ENCODE peak calls at places on chromosomes 12 and 14, in seven cellular contexts. G, J, C, E, F, I and K are unnamed samples.

GRCh38 chr14:71497645-71498086 is 434.6 kb upstream of the RGS6 start:
- DNase-seq in G (no peak), J (peak), C (no peak), E (no peak), F (no peak), I (no peak), K (no peak)

GRCh38 chr14:86057018-86057667 is 527.2 kb downstream of the FLRT2 start:
- DNase-seq in G (no peak), J (peak), C (no peak), E (peak), F (no peak), I (no peak), K (peak)

GRCh38 chr14:64569108-64570045 is 19.6 kb downstream of the PPP1R36 start:
- DNase-seq in G (peak), J (peak), C (peak), E (peak), F (peak), I (peak), K (peak)

GRCh38 chr12:76083761-76084276 is 666 bp downstream of the NAP1L1 start:
- DNase-seq in G (peak), J (peak), C (peak), E (peak), F (peak), I (peak), K (peak)

GRCh38 chr14:78469947-78470346 is 299.8 kb downstream of the NRXN3 start:
- DNase-seq in G (no peak), J (no peak), C (no peak), E (no peak), F (no peak), I (no peak), K (no peak)

GRCh38 chr12:53062977-53063707 is 13.3 kb downstream of the TNS2 start:
- DNase-seq in G (no peak), J (no peak), C (no peak), E (peak), F (no peak), I (no peak), K (no peak)

GRCh38 chr14:38290601-38291190 is 34.8 kb upstream of the CLEC14A start:
- DNase-seq in G (peak), J (peak), C (no peak), E (no peak), F (no peak), I (no peak), K (no peak)

GRCh38 chr12:11962795-11963347 is 107.9 kb upstream of the BCL2L14 start:
- DNase-seq in G (no peak), J (no peak), C (no peak), E (no peak), F (no peak), I (no peak), K (no peak)

GRCh38 chr12:31245822-31246469 is 80.0 kb downstream of the SINHCAF start:
- DNase-seq in G (no peak), J (no peak), C (no peak), E (no peak), F (no peak), I (no peak), K (no peak)

GRCh38 chr14:49982522-49982951 is 89.7 kb downstream of the ARF6 start:
- DNase-seq in G (no peak), J (peak), C (no peak), E (no peak), F (no peak), I (no peak), K (peak)

GRCh38 chr14:90438841-90439240 is 42.0 kb downstream of the CALM1 start:
- DNase-seq in G (no peak), J (no peak), C (no peak), E (no peak), F (no peak), I (no peak), K (no peak)

GRCh38 chr12:11653215-11653753 is 3.8 kb downstream of the ETV6 start:
- DNase-seq in G (no peak), J (peak), C (peak), E (no peak), F (no peak), I (no peak), K (peak)

GRCh38 chr12:9383585-9383984 is 175.4 kb upstream of the PZP start:
- DNase-seq in G (no peak), J (no peak), C (no peak), E (no peak), F (no peak), I (no peak), K (no peak)

GRCh38 chr14:59395672-59396071 is 69.5 kb downstream of the GPR135 start:
- DNase-seq in G (no peak), J (no peak), C (no peak), E (no peak), F (no peak), I (no peak), K (no peak)

GRCh38 chr12:6235499-6235898 is 35.3 kb downstream of the CD9 start:
- DNase-seq in G (no peak), J (peak), C (peak), E (peak), F (peak), I (peak), K (peak)

GRCh38 chr14:97177016-97177415 is 379.8 kb downstream of the VRK1 start:
- DNase-seq in G (no peak), J (no peak), C (no peak), E (no peak), F (no peak), I (no peak), K (no peak)

GRCh38 chr14:30874120-30874998 is at the start of gene COCH:
- DNase-seq in G (peak), J (no peak), C (peak), E (no peak), F (no peak), I (peak), K (peak)

GRCh38 chr14:77102154-77102553 is 4.1 kb downstream of the CIPC start:
- DNase-seq in G (no peak), J (no peak), C (peak), E (no peak), F (no peak), I (no peak), K (no peak)

GRCh38 chr14:99519931-99520421 is 38.8 kb downstream of the CCNK start:
- DNase-seq in G (no peak), J (no peak), C (no peak), E (no peak), F (no peak), I (no peak), K (no peak)

GRCh38 chr14:55103005-55103640 is 25.9 kb upstream of the LGALS3 start:
- DNase-seq in G (peak), J (peak), C (peak), E (peak), F (peak), I (peak), K (peak)

GRCh38 chr12:131018221-131018620 is 64.5 kb downstream of the ADGRD1 start:
- DNase-seq in G (no peak), J (no peak), C (no peak), E (no peak), F (no peak), I (no peak), K (no peak)

GRCh38 chr14:21069388-21070082 is 569 bp upstream of the ARHGEF40 start:
- DNase-seq in G (peak), J (no peak), C (no peak), E (peak), F (peak), I (no peak), K (peak)

GRCh38 chr14:99716091-99716849 is 32.2 kb downstream of the CYP46A1 start:
- DNase-seq in G (no peak), J (no peak), C (no peak), E (no peak), F (peak), I (no peak), K (no peak)

GRCh38 chr12:39586811-39587210 is 32.8 kb downstream of the ABCD2 start:
- DNase-seq in G (no peak), J (no peak), C (no peak), E (no peak), F (no peak), I (no peak), K (no peak)

GRCh38 chr12:32217354-32218310 is 111.0 kb downstream of the BICD1 start:
- DNase-seq in G (no peak), J (no peak), C (peak), E (no peak), F (no peak), I (no peak), K (no peak)

GRCh38 chr14:27049611-27050172 is 451.9 kb upstream of the NOVA1 start:
- DNase-seq in G (no peak), J (no peak), C (no peak), E (no peak), F (no peak), I (no peak), K (no peak)

GRCh38 chr14:101109981-101110728 is 206.6 kb upstream of the RTL1 start:
- DNase-seq in G (no peak), J (no peak), C (no peak), E (peak), F (peak), I (peak), K (no peak)

GRCh38 chr14:85296466-85297210 is 233.3 kb upstream of the FLRT2 start:
- DNase-seq in G (no peak), J (peak), C (no peak), E (peak), F (no peak), I (no peak), K (no peak)

GRCh38 chr14:32826404-32827082 is 112.1 kb upstream of the NPAS3 start:
- DNase-seq in G (peak), J (no peak), C (no peak), E (peak), F (no peak), I (no peak), K (peak)

GRCh38 chr12:43287991-43288390 is 264.0 kb downstream of the ADAMTS20 start:
- DNase-seq in G (no peak), J (peak), C (no peak), E (no peak), F (no peak), I (no peak), K (no peak)

GRCh38 chr12:31007153-31007495 is 66.5 kb upstream of the DDX11 start:
- DNase-seq in G (no peak), J (no peak), C (no peak), E (no peak), F (no peak), I (no peak), K (no peak)

GRCh38 chr12:71237128-71237527 is 79.3 kb upstream of the TSPAN8 start:
- DNase-seq in G (no peak), J (no peak), C (no peak), E (no peak), F (no peak), I (no peak), K (no peak)

GRCh38 chr14:61444215-61444768 is 122.9 kb downstream of the PRKCH start:
- DNase-seq in G (no peak), J (no peak), C (peak), E (no peak), F (no peak), I (no peak), K (no peak)

GRCh38 chr12:128684357-128684756 is 139.4 kb downstream of the SLC15A4 start:
- DNase-seq in G (no peak), J (no peak), C (no peak), E (peak), F (no peak), I (no peak), K (no peak)

GRCh38 chr12:69630191-69630590 is 19.5 kb upstream of the LRRC10 start:
- DNase-seq in G (no peak), J (no peak), C (no peak), E (no peak), F (no peak), I (no peak), K (no peak)

GRCh38 chr12:88579941-88580871 is at the start of gene KITLG:
- DNase-seq in G (peak), J (peak), C (peak), E (peak), F (peak), I (peak), K (peak)

GRCh38 chr12:30023186-30023585 is 239.4 kb upstream of the TMTC1 start:
- DNase-seq in G (no peak), J (no peak), C (no peak), E (no peak), F (no peak), I (no peak), K (no peak)

GRCh38 chr12:5456025-5456424 is 24.1 kb downstream of the NTF3 start:
- DNase-seq in G (no peak), J (no peak), C (no peak), E (no peak), F (no peak), I (no peak), K (no peak)

GRCh38 chr12:94704452-94704871 is 54.1 kb upstream of the TMCC3 start:
- DNase-seq in G (no peak), J (peak), C (no peak), E (no peak), F (no peak), I (peak), K (peak)

GRCh38 chr12:49367381-49368239 is at the start of gene SPATS2:
- DNase-seq in G (peak), J (peak), C (peak), E (peak), F (peak), I (no peak), K (peak)
- TF ChIP-seq POLR2A in G (no peak), J (no peak), C (peak), E (no peak), F (peak), I (no peak), K (no peak)

DNA sequence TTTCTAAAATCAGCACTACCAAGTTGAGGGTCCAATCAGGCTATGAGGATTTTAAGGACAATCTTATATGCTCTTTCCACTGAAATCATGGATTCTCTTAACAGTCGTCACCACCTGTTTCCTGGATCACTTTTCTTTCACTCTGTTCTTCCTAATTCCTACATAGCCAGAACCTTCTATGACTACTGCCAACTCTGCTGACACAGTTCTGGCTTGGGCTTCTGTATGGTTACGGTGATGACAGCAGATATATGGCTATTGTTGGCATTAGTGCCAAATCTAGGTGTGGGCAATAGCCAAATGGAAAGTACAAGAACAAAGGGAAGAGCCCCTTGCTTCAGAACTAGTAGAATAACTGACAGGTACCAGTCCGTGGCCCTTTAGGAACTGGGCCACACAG is 124.0 kb downstream of the ARID2 start:
- DNase-seq in G (no peak), J (peak), C (no peak), E (no peak), F (no peak), I (no peak), K (no peak)
- H3K27ac ChIP-seq in G (no peak), J (no peak), C (no peak), E (no peak), F (no peak), I (no peak), K (no peak)

GRCh38 chr12:7612851-7613250 is 52.9 kb downstream of the APOBEC1 start:
- DNase-seq in G (no peak), J (no peak), C (no peak), E (no peak), F (no peak), I (no peak), K (no peak)
- TF ChIP-seq POLR2A in G (no peak), J (no peak), C (no peak), E (no peak), F (no peak), I (no peak), K (no peak)

GRCh38 chr12:119666900-119667576 is 895 bp upstream of the PRKAB1 start:
- DNase-seq in G (no peak), J (no peak), C (no peak), E (no peak), F (no peak), I (no peak), K (no peak)
- H3K27ac ChIP-seq in G (peak), J (no peak), C (peak), E (no peak), F (no peak), I (peak), K (peak)

GRCh38 chr14:73955674-73956073 is 5.6 kb downstream of the COQ6 start:
- DNase-seq in G (no peak), J (no peak), C (no peak), E (no peak), F (no peak), I (no peak), K (no peak)

GRCh38 chr14:73945159-73945670 is 4.7 kb downstream of the FAM161B start:
- DNase-seq in G (no peak), J (no peak), C (peak), E (no peak), F (no peak), I (peak), K (no peak)

GRCh38 chr14:73953731-73954130 is 3.6 kb downstream of the COQ6 start:
- DNase-seq in G (no peak), J (no peak), C (no peak), E (no peak), F (no peak), I (no peak), K (no peak)

GRCh38 chr14:73944432-73945158 is 5.3 kb downstream of the FAM161B start:
- DNase-seq in G (no peak), J (no peak), C (peak), E (no peak), F (no peak), I (no peak), K (no peak)

DNA sequence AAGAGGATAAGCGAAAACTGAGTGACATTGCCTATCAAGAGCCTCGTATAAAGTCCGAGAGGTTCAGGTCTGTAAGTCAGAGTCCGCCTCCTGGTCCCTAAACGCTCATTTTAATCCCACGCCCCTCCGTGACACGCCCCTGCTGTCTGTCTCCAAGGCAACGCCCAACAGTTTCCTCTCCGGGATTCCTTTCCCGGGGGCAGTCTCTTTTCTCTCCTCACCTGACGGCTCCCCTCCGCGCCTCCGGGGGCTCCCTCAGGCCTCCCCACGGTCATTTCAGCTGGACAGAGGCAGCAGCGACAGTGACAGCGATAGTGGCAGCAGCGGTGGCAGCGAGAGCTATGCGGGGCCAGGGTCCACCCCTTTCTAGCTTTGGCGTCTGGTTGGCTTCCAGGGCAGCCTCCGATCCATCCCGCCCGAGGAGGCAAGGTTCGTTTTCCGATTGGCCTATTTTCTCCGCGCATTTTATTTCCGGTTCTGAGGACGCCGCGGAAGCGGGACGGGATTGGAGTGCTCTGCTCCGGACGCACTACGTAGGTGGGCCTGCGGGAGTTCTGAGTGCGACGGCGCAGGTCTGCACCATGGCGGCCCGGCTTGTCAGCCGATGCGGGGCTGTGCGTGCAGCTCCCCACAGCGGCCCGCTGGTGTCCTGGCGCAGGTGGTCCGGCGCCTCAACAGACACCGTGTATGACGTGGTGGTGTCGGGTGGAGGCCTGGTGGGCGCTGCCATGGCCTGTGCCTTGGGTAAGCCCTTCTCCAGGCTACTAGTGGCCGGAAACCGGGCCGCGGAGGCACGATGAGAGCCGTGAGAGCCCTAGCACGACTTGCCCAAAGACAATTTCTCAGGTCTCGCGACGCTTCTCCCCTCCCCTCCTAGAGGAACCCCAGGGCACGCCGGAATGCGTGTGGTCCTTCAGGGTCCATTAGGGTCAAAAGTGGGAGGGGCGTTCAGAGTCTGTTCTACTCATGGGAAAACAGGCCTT is at the start of the genes COQ6 and FAM161B:
- DNase-seq in G (peak), J (peak), C (peak), E (peak), F (peak), I (peak), K (peak)
- TF ChIP-seq POLR2A in G (peak), J (peak), C (peak), E (no peak), F (peak), I (no peak), K (peak)

GRCh38 chr12:50569876-50570275 is 65.1 kb downstream of the DIP2B start:
- DNase-seq in G (no peak), J (no peak), C (no peak), E (no peak), F (no peak), I (no peak), K (no peak)
- H3K27ac ChIP-seq in G (no peak), J (no peak), C (no peak), E (peak), F (peak), I (no peak), K (peak)

GRCh38 chr14:23950411-23951135 is 3.0 kb upstream of the DHRS4 start:
- DNase-seq in G (no peak), J (no peak), C (no peak), E (no peak), F (no peak), I (no peak), K (no peak)

GRCh38 chr14:23951590-23952143 is 1.9 kb upstream of the DHRS4 start:
- DNase-seq in G (no peak), J (no peak), C (no peak), E (peak), F (no peak), I (no peak), K (no peak)

DNA sequence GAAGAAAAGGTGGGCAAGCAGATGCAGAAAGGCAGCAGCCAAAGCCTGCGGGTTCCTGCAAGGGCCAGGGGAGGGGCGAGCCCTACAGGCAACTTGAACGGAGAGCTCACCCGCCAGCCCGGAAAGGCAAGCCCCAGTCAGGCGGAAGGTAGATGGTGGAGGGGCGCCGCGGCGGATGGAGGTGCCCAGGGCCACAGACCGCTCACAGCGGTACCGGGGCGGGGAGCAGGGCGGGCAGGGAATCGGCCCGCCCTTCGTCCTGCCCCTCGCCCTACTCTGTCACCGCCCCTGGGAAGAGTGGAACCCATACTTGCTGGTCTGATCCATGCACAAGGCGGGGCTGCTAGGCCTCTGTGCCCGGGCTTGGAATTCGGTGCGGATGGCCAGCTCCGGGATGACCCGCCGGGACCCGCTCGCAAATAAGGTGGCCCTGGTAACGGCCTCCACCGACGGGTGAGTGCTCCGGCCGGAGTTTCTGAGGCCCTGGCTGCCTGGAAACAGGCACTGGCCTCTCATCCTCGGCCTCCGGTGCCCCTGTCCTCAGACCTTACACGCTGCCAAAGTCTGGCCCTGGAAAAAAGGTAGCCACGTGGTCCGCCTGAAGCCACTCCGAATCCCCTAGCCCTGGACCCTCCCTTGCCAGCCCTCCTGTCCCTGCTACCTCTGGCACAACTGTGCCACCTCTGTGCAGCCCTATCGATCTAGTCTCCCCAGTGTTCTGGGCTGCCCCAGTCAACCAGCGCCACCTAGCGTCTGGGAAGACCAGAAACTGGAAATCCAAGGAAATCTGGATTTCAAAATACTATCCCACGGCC is at the start of gene DHRS4:
- DNase-seq in G (peak), J (peak), C (peak), E (peak), F (peak), I (peak), K (peak)
- TF ChIP-seq POLR2A in G (peak), J (peak), C (peak), E (no peak), F (no peak), I (no peak), K (peak)

GRCh38 chr14:52550661-52551060 is 1.6 kb downstream of the TXNDC16 start:
- DNase-seq in G (no peak), J (no peak), C (no peak), E (no peak), F (no peak), I (no peak), K (no peak)
- H3K27ac ChIP-seq in G (no peak), J (no peak), C (no peak), E (no peak), F (peak), I (no peak), K (no peak)